ENCODE peak calls at places on chromosome 10, in eight cellular contexts. V is psoas muscle, M is ovary, W is Peyer's patch, I is RWPE2, A is uterus, T is A549, J is colonic mucosa. R is an unnamed sample.

GRCh38 chr10:117967149-117967548 is 79.6 kb downstream of the RAB11FIP2 start:
- DNase-seq in V (no peak), M (no peak), W (no peak), I (no peak), A (no peak), T (no peak), J (no peak), R (no peak)

GRCh38 chr10:125880719-125881118 is 373 bp downstream of the DHX32 start:
- DNase-seq in V (no peak), M (no peak), W (no peak), I (no peak), A (no peak), T (no peak), J (no peak), R (no peak)

GRCh38 chr10:31456463-31456862 is 137.4 kb downstream of the ZEB1 start:
- DNase-seq in V (no peak), M (no peak), W (no peak), I (no peak), A (no peak), T (no peak), J (no peak), R (peak; percentile 20)

GRCh38 chr10:15695852-15696251 is 23.9 kb downstream of the ITGA8 start:
- DNase-seq in V (no peak), M (no peak), W (no peak), I (no peak), A (no peak), T (no peak), J (no peak), R (no peak)

GRCh38 chr10:48248462-48248861 is 26.0 kb downstream of the FRMPD2 start:
- DNase-seq in V (no peak), M (no peak), W (no peak), I (no peak), A (no peak), T (no peak), J (no peak), R (no peak)

GRCh38 chr10:110225756-110226554 is 18.6 kb downstream of the MXI1 start:
- DNase-seq in V (peak; percentile 91), M (peak; percentile 92), W (peak; percentile 85), I (peak; percentile 90), A (peak; percentile 90), T (peak; percentile 93), J (peak; percentile 93), R (peak; percentile 95)

GRCh38 chr10:58066126-58066525 is 201.6 kb downstream of the IPMK start:
- DNase-seq in V (no peak), M (no peak), W (no peak), I (no peak), A (no peak), T (no peak), J (no peak), R (no peak)

GRCh38 chr10:116007256-116007891 is 265.6 kb downstream of the GFRA1 start:
- DNase-seq in V (no peak), M (no peak), W (no peak), I (no peak), A (no peak), T (no peak), J (no peak), R (no peak)

GRCh38 chr10:61780732-61781131 is 118.0 kb downstream of the CABCOCO1 start:
- DNase-seq in V (no peak), M (no peak), W (no peak), I (no peak), A (no peak), T (no peak), J (no peak), R (no peak)

GRCh38 chr10:59872892-59873463 is 33.4 kb downstream of the CCDC6 start:
- DNase-seq in V (peak; percentile 19), M (peak; percentile 39), W (peak; percentile 31), I (no peak), A (peak; percentile 74), T (peak; percentile 17), J (peak; percentile 67), R (peak; percentile 97)

GRCh38 chr10:87761892-87762291 is 56.1 kb downstream of the ATAD1 start:
- DNase-seq in V (no peak), M (no peak), W (no peak), I (no peak), A (no peak), T (peak; percentile 58), J (no peak), R (peak; percentile 67)

GRCh38 chr10:110876000-110876399 is 4.3 kb downstream of the PDCD4 start:
- DNase-seq in V (no peak), M (no peak), W (no peak), I (no peak), A (no peak), T (no peak), J (no peak), R (no peak)

GRCh38 chr10:59814878-59815277 is 61.6 kb upstream of the MRLN start:
- DNase-seq in V (no peak), M (no peak), W (no peak), I (no peak), A (no peak), T (no peak), J (no peak), R (no peak)

GRCh38 chr10:6173203-6173602 is 29.5 kb upstream of the PFKFB3 start:
- DNase-seq in V (no peak), M (no peak), W (peak; percentile 38), I (no peak), A (no peak), T (peak; percentile 50), J (no peak), R (no peak)

GRCh38 chr10:69222157-69223027 is 2.3 kb downstream of the HKDC1 start:
- DNase-seq in V (no peak), M (no peak), W (peak; percentile 90), I (peak; percentile 86), A (no peak), T (peak; percentile 73), J (peak; percentile 92), R (peak; percentile 77)

GRCh38 chr10:33106767-33107166 is 148.7 kb upstream of the ITGB1 start:
- DNase-seq in V (no peak), M (no peak), W (no peak), I (no peak), A (no peak), T (no peak), J (no peak), R (no peak)

GRCh38 chr10:2117641-2118040 is 380.3 kb upstream of the ADARB2 start:
- DNase-seq in V (no peak), M (no peak), W (no peak), I (no peak), A (no peak), T (no peak), J (no peak), R (no peak)

GRCh38 chr10:23694446-23694920 is 255.6 kb downstream of the OTUD1 start:
- DNase-seq in V (no peak), M (no peak), W (no peak), I (no peak), A (no peak), T (peak; percentile 11), J (no peak), R (no peak)

DNA sequence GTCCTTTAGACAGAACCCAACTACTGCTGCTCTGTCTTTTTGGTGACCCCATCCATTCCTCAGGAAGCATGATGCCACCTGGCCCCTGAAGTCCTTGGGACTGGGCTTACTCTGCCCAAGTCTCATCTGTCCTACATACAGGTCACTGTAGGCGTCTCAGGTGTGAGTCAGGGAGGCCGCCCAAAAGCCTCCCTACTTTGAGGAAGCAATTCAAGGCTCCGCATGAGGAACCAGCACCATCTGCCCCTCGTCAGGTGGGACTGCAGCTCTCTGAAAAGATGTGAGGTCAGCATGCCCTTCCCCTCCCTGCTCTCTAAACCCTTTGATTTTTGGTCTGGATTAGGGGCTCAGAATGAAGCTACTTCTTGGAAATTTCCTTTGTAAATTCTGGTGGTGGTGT is 354.8 kb downstream of the CXCL12 start:
- DNase-seq in V (no peak), M (no peak), W (no peak), I (no peak), A (no peak), T (no peak), J (peak; percentile 3), R (no peak)
- TF ChIP-seq CTCF in V (no peak), M (no peak), W (no peak), I (peak; percentile 18), A (peak; percentile 14), T (no peak), J (no peak), R (no peak)

DNA sequence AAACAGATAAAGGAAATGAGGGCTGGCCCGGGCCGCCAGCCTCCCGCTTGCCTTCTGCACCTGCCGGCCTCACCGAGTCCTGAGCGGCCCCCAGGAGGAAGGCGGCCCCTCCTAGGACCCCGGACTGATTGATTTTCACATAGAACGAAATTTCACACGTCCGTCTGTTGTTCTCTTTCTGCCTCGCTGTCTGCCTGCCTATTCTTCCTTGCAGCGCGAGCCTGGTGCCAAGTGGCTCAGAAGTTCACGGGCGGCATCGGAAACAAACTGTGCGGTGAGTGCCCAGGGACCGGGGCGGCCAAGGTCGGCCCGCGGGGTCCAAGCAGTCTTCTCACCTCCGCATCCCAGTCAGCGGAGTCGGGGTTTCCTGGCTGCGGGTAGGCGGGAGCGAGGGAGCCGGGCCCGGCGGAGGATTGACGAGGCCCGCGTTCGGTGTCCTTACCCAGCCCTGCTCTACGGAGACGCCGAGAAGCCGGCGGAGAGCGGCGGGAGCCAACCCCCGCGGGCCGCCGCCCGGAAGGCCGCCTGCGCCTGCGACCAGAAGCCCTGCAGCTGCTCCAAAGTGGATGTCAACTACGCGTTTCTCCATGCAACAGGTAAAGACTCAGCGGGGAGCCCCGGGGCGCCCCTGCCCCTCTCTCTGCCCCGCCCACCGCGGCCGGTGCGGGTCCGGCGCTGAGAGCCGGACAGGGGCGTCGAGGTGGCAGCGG is 977 bp downstream of the GAD2 start:
- DNase-seq in V (no peak), M (no peak), W (no peak), I (no peak), A (no peak), T (no peak), J (no peak), R (no peak)
- H3K4me3 ChIP-seq in V (no peak overlapping the region), M (no peak overlapping the region), W (no peak overlapping the region), I (no peak overlapping the region), A (no peak overlapping the region), T (peak overlapping the region; percentile 33), J (no peak overlapping the region), R (no peak overlapping the region)

GRCh38 chr10:98814459-98814858 is 367.7 kb upstream of the HPS1 start:
- DNase-seq in V (no peak), M (no peak), W (no peak), I (no peak), A (no peak), T (no peak), J (no peak), R (no peak)
- TF ChIP-seq CTCF in V (no peak), M (no peak), W (no peak), I (no peak), A (no peak), T (no peak), J (no peak), R (no peak)

GRCh38 chr10:17409170-17409733 is 45.1 kb downstream of the ST8SIA6 start:
- DNase-seq in V (no peak), M (no peak), W (no peak), I (no peak), A (no peak), T (peak; percentile 14), J (no peak), R (peak; percentile 29)
- H3K4me3 ChIP-seq in V (no peak overlapping the region), M (no peak overlapping the region), W (no peak overlapping the region), I (no peak overlapping the region), A (no peak overlapping the region), T (no peak overlapping the region), J (no peak overlapping the region), R (no peak overlapping the region)